ENCODE peak calls at places on chromosomes 2 and 18, in eight cellular contexts. E is iris pigment epithelial cell; K is activated T-cell treated with anti-CD3 and anti-CD28 coated beads, Interleukin-2, amount 50 U/mL, for 1 hour; O is fibroblast of the aortic adventitia; P is activated gamma-delta T cell treated with Interleukin-2 at 50 U/mL for 16 hours; T is activated naive CD8-positive, alpha-beta T cell treated with anti-CD3 and anti-CD28 coated beads, Interleukin-2, amount 50 U/mL, for 24 hours; U is Kasumi-1; J is HTR-8/SVneo. D is an unnamed sample.

GRCh38 chr2:219198974-219199373 is 7.6 kb upstream of the ZFAND2B start:
- DNase-seq in K (no peak), J (no peak), T (no peak), U (no peak), O (no peak), P (no peak), E (no peak), D (no peak)

GRCh38 chr2:119520696-119521436 is 3.4 kb downstream of the SCTR start:
- DNase-seq in O (no peak), E (no peak), T (no peak), K (no peak), P (no peak), J (no peak), U (no peak), D (no peak)

GRCh38 chr18:48613589-48613988 is 74.8 kb downstream of the CTIF start:
- DNase-seq in P (no peak), U (no peak), O (peak; percentile 30), T (no peak), J (no peak), E (no peak), K (no peak), D (no peak)

GRCh38 chr18:51531496-51531895 is 334.0 kb upstream of the MEX3C start:
- DNase-seq in E (no peak), K (no peak), U (no peak), J (no peak), T (no peak), P (no peak), O (no peak), D (no peak)

GRCh38 chr2:173574713-173575112 is 220.0 kb downstream of the CDCA7 start:
- DNase-seq in E (peak; percentile 57), U (no peak), O (no peak), T (no peak), K (no peak), J (no peak), P (no peak), D (no peak)

GRCh38 chr2:241815477-241816430 is 6.8 kb downstream of the NEU4 start:
- DNase-seq in E (no peak), U (no peak), P (no peak), J (no peak), K (no peak), T (no peak), O (no peak), D (no peak)

GRCh38 chr2:157395811-157396210 is 48.1 kb downstream of the CYTIP start:
- DNase-seq in E (no peak), T (no peak), K (no peak), J (no peak), U (no peak), P (no peak), O (no peak), D (no peak)

GRCh38 chr2:95034221-95034620 is 8.7 kb downstream of the MAL start:
- DNase-seq in O (no peak), P (no peak), U (no peak), E (no peak), T (no peak), J (peak; percentile 58), K (no peak), D (no peak)

GRCh38 chr2:104766683-104767082 is 87.2 kb upstream of the POU3F3 start:
- DNase-seq in T (no peak), K (no peak), P (no peak), J (no peak), O (no peak), U (peak; percentile 95), E (peak; percentile 41), D (no peak)

GRCh38 chr2:110741491-110741980 is 9.2 kb downstream of the ACOXL start:
- DNase-seq in K (no peak), E (no peak), O (no peak), J (peak; percentile 20), U (no peak), P (no peak), T (no peak), D (no peak)

GRCh38 chr2:160913323-160913722 is 246.9 kb upstream of the TANK start:
- DNase-seq in U (no peak), J (no peak), T (no peak), E (no peak), P (no peak), K (no peak), O (no peak), D (no peak)

GRCh38 chr2:15092691-15093090 is 460.2 kb downstream of the LRATD1 start:
- DNase-seq in E (peak; percentile 54), P (no peak), U (no peak), O (no peak), J (no peak), K (no peak), T (no peak), D (no peak)

GRCh38 chr18:79543861-79544385 is 135.7 kb upstream of the CTDP1 start:
- DNase-seq in J (no peak), P (no peak), U (no peak), T (no peak), E (no peak), O (no peak), K (peak; percentile 10), D (no peak)

GRCh38 chr2:20326163-20326780 is 24.4 kb downstream of the PUM2 start:
- DNase-seq in E (peak; percentile 72), O (peak; percentile 65), K (peak; percentile 50), J (peak; percentile 63), U (peak; percentile 76), T (peak; percentile 44), P (peak; percentile 50), D (peak; percentile 39)

GRCh38 chr2:176002684-176003225 is 688 bp upstream of the LNPK start:
- DNase-seq in K (no peak), E (peak; percentile 27), O (no peak), J (peak; percentile 12), U (peak; percentile 38), P (no peak), T (no peak), D (no peak)

GRCh38 chr2:105180491-105180972 is 61.0 kb upstream of the GPR45 start:
- DNase-seq in E (no peak), O (no peak), K (no peak), T (no peak), P (no peak), J (no peak), U (no peak), D (no peak)

GRCh38 chr2:25398534-25398933 is 56.8 kb upstream of the DNMT3A start:
- DNase-seq in E (no peak), K (no peak), O (no peak), U (no peak), T (no peak), P (no peak), J (no peak), D (no peak)

GRCh38 chr2:234606906-234607305 is 110.0 kb upstream of the ARL4C start:
- DNase-seq in P (no peak), O (peak; percentile 24), T (no peak), K (no peak), E (no peak), U (no peak), J (no peak), D (no peak)

GRCh38 chr2:204625135-204625534 is 79.9 kb downstream of the PARD3B start:
- DNase-seq in E (no peak), K (no peak), U (no peak), O (peak; percentile 14), P (no peak), J (no peak), T (no peak), D (no peak)

GRCh38 chr2:236215761-236216333 is 47.7 kb upstream of the GBX2 start:
- DNase-seq in O (no peak), K (no peak), E (no peak), U (no peak), J (no peak), P (no peak), T (no peak), D (no peak)

GRCh38 chr2:42140501-42140900 is 28.7 kb upstream of the EML4 start:
- DNase-seq in T (no peak), E (no peak), O (no peak), K (no peak), P (no peak), U (no peak), J (no peak), D (no peak)

GRCh38 chr2:177578454-177578853 is 185.9 kb downstream of the AGPS start:
- DNase-seq in U (no peak), T (no peak), O (no peak), K (no peak), J (no peak), E (no peak), P (no peak), D (no peak)

GRCh38 chr2:10078001-10078400 is 2.2 kb downstream of the CYS1 start:
- DNase-seq in O (no peak), K (no peak), T (no peak), E (no peak), J (no peak), U (no peak), P (no peak), D (no peak)

GRCh38 chr2:110678457-110679336 is 834 bp upstream of the BUB1 start:
- DNase-seq in J (peak; percentile 20), P (no peak), U (peak; percentile 59), K (peak; percentile 45), E (no peak), T (peak; percentile 32), O (peak; percentile 33), D (peak; percentile 13)

GRCh38 chr2:23635666-23636340 is 250.8 kb downstream of the KLHL29 start:
- DNase-seq in K (no peak), P (no peak), J (no peak), O (no peak), U (no peak), T (no peak), E (no peak), D (no peak)

GRCh38 chr2:156532989-156533388 is 96.8 kb downstream of the GPD2 start:
- DNase-seq in T (no peak), U (no peak), O (no peak), K (no peak), P (no peak), E (no peak), J (no peak), D (no peak)

GRCh38 chr2:47269316-47270232 is 114.5 kb upstream of the STPG4 start:
- DNase-seq in P (no peak), T (no peak), K (no peak), J (peak; percentile 87), U (no peak), E (peak; percentile 94), O (peak; percentile 96), D (no peak)

GRCh38 chr18:6205706-6206105 is 209.0 kb downstream of the L3MBTL4 start:
- DNase-seq in E (peak; percentile 4), P (no peak), T (no peak), J (no peak), O (no peak), K (no peak), U (no peak), D (no peak)

GRCh38 chr2:162113771-162114168 is 38.3 kb downstream of the GCG start:
- DNase-seq in P (no peak), O (peak; percentile 82), E (peak; percentile 89), J (no peak), U (peak; percentile 85), K (no peak), T (no peak), D (no peak)

GRCh38 chr2:24886640-24887324 is 33.3 kb downstream of the ADCY3 start:
- DNase-seq in O (no peak), J (no peak), K (no peak), U (peak; percentile 83), E (no peak), P (no peak), T (no peak), D (no peak)

GRCh38 chr2:13334545-13334944 is 617.8 kb downstream of the TRIB2 start:
- DNase-seq in P (no peak), T (no peak), U (no peak), K (no peak), E (no peak), J (no peak), O (no peak), D (no peak)

GRCh38 chr2:176087330-176088047 is 3.7 kb upstream of the EVX2 start:
- DNase-seq in T (no peak), E (no peak), J (no peak), O (no peak), U (no peak), P (no peak), K (no peak), D (no peak)

GRCh38 chr2:224253464-224253863 is 148.4 kb downstream of the FAM124B start:
- DNase-seq in U (no peak), K (no peak), P (no peak), O (no peak), T (no peak), E (no peak), J (no peak), D (no peak)

GRCh38 chr2:58427572-58428285 is 186.6 kb upstream of the FANCL start:
- DNase-seq in K (no peak), E (peak; percentile 35), U (peak; percentile 40), J (peak; percentile 39), P (no peak), O (peak; percentile 22), T (no peak), D (no peak)